ENCODE peak calls at places on chromosomes 12 and 14, in eight cellular contexts. One of them, this sample, is unnamed. For H3K4me1, the result is how much of the 10 kb centered on the place peaks cover.

GRCh38 chr14:106436310-106436905 is 910.0 kb downstream of the TMEM121 start:
- DNase-seq in adrenal gland: peak
- DNase-seq in breast epithelium: no peak
- DNase-seq in endodermal cell: peak
- DNase-seq in SK-N-SH: no peak
- DNase-seq in GM23338: peak
- DNase-seq in mucosa of descending colon: no peak
- DNase-seq in right lobe of liver: no peak
- DNase-seq in this sample: peak

GRCh38 chr12:49983892-49984291 is 11.1 kb downstream of the AQP6 start:
- DNase-seq in endodermal cell: peak
- DNase-seq in breast epithelium: no peak
- DNase-seq in right lobe of liver: no peak
- DNase-seq in adrenal gland: no peak
- DNase-seq in GM23338: no peak
- DNase-seq in mucosa of descending colon: no peak
- DNase-seq in SK-N-SH: peak
- DNase-seq in this sample: no peak

GRCh38 chr12:125683748-125684381 is 618.6 kb downstream of the AACS start:
- DNase-seq in right lobe of liver: peak
- DNase-seq in endodermal cell: peak
- DNase-seq in mucosa of descending colon: no peak
- DNase-seq in breast epithelium: no peak
- DNase-seq in adrenal gland: no peak
- DNase-seq in SK-N-SH: peak
- DNase-seq in GM23338: peak
- DNase-seq in this sample: peak

GRCh38 chr14:101097109-101097793 is 193.7 kb upstream of the RTL1 start:
- DNase-seq in mucosa of descending colon: no peak
- DNase-seq in right lobe of liver: no peak
- DNase-seq in endodermal cell: peak
- DNase-seq in adrenal gland: no peak
- DNase-seq in breast epithelium: no peak
- DNase-seq in GM23338: no peak
- DNase-seq in SK-N-SH: no peak
- DNase-seq in this sample: no peak

GRCh38 chr14:89619616-89620273 is 202.7 kb upstream of the FOXN3 start:
- DNase-seq in GM23338: no peak
- DNase-seq in breast epithelium: no peak
- DNase-seq in adrenal gland: no peak
- DNase-seq in SK-N-SH: no peak
- DNase-seq in right lobe of liver: no peak
- DNase-seq in endodermal cell: no peak
- DNase-seq in mucosa of descending colon: no peak
- DNase-seq in this sample: no peak

GRCh38 chr14:68538641-68539040 is 254.2 kb downstream of the ZFP36L1 start:
- DNase-seq in endodermal cell: no peak
- DNase-seq in SK-N-SH: no peak
- DNase-seq in mucosa of descending colon: no peak
- DNase-seq in breast epithelium: no peak
- DNase-seq in adrenal gland: no peak
- DNase-seq in GM23338: no peak
- DNase-seq in right lobe of liver: no peak
- DNase-seq in this sample: no peak

GRCh38 chr14:73741386-73741875 is 27.2 kb upstream of the PNMA1 start:
- DNase-seq in endodermal cell: peak
- DNase-seq in mucosa of descending colon: peak
- DNase-seq in SK-N-SH: peak
- DNase-seq in adrenal gland: peak
- DNase-seq in GM23338: peak
- DNase-seq in right lobe of liver: peak
- DNase-seq in breast epithelium: no peak
- DNase-seq in this sample: peak

GRCh38 chr14:48973136-48973535 is 613.0 kb downstream of the RPS29 start:
- DNase-seq in GM23338: no peak
- DNase-seq in breast epithelium: no peak
- DNase-seq in mucosa of descending colon: no peak
- DNase-seq in adrenal gland: no peak
- DNase-seq in right lobe of liver: no peak
- DNase-seq in endodermal cell: no peak
- DNase-seq in SK-N-SH: no peak
- DNase-seq in this sample: no peak

GRCh38 chr12:56581418-56582145 is 48.5 kb downstream of the BAZ2A start:
- DNase-seq in GM23338: no peak
- DNase-seq in right lobe of liver: no peak
- DNase-seq in mucosa of descending colon: no peak
- DNase-seq in SK-N-SH: no peak
- DNase-seq in adrenal gland: peak
- DNase-seq in endodermal cell: no peak
- DNase-seq in breast epithelium: no peak
- DNase-seq in this sample: no peak

GRCh38 chr14:69620981-69621380 is 9.6 kb downstream of the SUSD6 start:
- DNase-seq in mucosa of descending colon: no peak
- DNase-seq in adrenal gland: no peak
- DNase-seq in right lobe of liver: no peak
- DNase-seq in SK-N-SH: no peak
- DNase-seq in breast epithelium: no peak
- DNase-seq in endodermal cell: no peak
- DNase-seq in GM23338: no peak
- DNase-seq in this sample: no peak

GRCh38 chr14:25908707-25909106 is 689.1 kb downstream of the NOVA1 start:
- DNase-seq in endodermal cell: no peak
- DNase-seq in right lobe of liver: no peak
- DNase-seq in GM23338: no peak
- DNase-seq in mucosa of descending colon: no peak
- DNase-seq in adrenal gland: no peak
- DNase-seq in breast epithelium: no peak
- DNase-seq in SK-N-SH: no peak
- DNase-seq in this sample: no peak

GRCh38 chr12:78820946-78821345 is 43.6 kb upstream of the SYT1 start:
- DNase-seq in breast epithelium: no peak
- DNase-seq in mucosa of descending colon: no peak
- DNase-seq in right lobe of liver: no peak
- DNase-seq in GM23338: no peak
- DNase-seq in SK-N-SH: no peak
- DNase-seq in adrenal gland: no peak
- DNase-seq in endodermal cell: no peak
- DNase-seq in this sample: no peak

GRCh38 chr12:117501470-117501869 is 140.0 kb upstream of the NOS1 start:
- DNase-seq in SK-N-SH: no peak
- DNase-seq in GM23338: no peak
- DNase-seq in mucosa of descending colon: no peak
- DNase-seq in breast epithelium: no peak
- DNase-seq in endodermal cell: no peak
- DNase-seq in right lobe of liver: peak
- DNase-seq in adrenal gland: peak
- DNase-seq in this sample: peak

GRCh38 chr14:73452341-73453191 is 5.8 kb downstream of the NUMB start:
- DNase-seq in endodermal cell: no peak
- DNase-seq in right lobe of liver: no peak
- DNase-seq in mucosa of descending colon: no peak
- DNase-seq in SK-N-SH: no peak
- DNase-seq in adrenal gland: no peak
- DNase-seq in breast epithelium: no peak
- DNase-seq in GM23338: no peak
- DNase-seq in this sample: no peak

GRCh38 chr12:106345739-106346138 is 11.8 kb upstream of the POLR3B start:
- DNase-seq in SK-N-SH: peak
- DNase-seq in breast epithelium: no peak
- DNase-seq in adrenal gland: peak
- DNase-seq in right lobe of liver: no peak
- DNase-seq in mucosa of descending colon: no peak
- DNase-seq in GM23338: peak
- DNase-seq in endodermal cell: peak
- DNase-seq in this sample: no peak

GRCh38 chr14:65373671-65374039 is 38.9 kb upstream of the FUT8 start:
- DNase-seq in breast epithelium: no peak
- DNase-seq in SK-N-SH: no peak
- DNase-seq in endodermal cell: no peak
- DNase-seq in mucosa of descending colon: no peak
- DNase-seq in right lobe of liver: no peak
- DNase-seq in GM23338: no peak
- DNase-seq in adrenal gland: no peak
- DNase-seq in this sample: no peak
- TF ChIP-seq CTCF in breast epithelium: no peak
- TF ChIP-seq CTCF in SK-N-SH: no peak
- TF ChIP-seq CTCF in endodermal cell: no peak
- TF ChIP-seq CTCF in mucosa of descending colon: no peak
- TF ChIP-seq CTCF in right lobe of liver: no peak
- TF ChIP-seq CTCF in GM23338: no peak
- TF ChIP-seq CTCF in adrenal gland: no peak
- TF ChIP-seq CTCF in this sample: no peak

GRCh38 chr12:108846320-108846719 is 11.1 kb downstream of the SSH1 start:
- DNase-seq in adrenal gland: no peak
- DNase-seq in SK-N-SH: peak
- DNase-seq in right lobe of liver: no peak
- DNase-seq in GM23338: no peak
- DNase-seq in endodermal cell: no peak
- DNase-seq in mucosa of descending colon: no peak
- DNase-seq in breast epithelium: no peak
- DNase-seq in this sample: no peak
- H3K4me1 ChIP-seq in adrenal gland: under half
- H3K4me1 ChIP-seq in SK-N-SH: under half
- H3K4me1 ChIP-seq in right lobe of liver: under half
- H3K4me1 ChIP-seq in GM23338: under half
- H3K4me1 ChIP-seq in endodermal cell: under half
- H3K4me1 ChIP-seq in mucosa of descending colon: under half
- H3K4me1 ChIP-seq in breast epithelium: under half
- H3K4me1 ChIP-seq in this sample: half or more

DNA sequence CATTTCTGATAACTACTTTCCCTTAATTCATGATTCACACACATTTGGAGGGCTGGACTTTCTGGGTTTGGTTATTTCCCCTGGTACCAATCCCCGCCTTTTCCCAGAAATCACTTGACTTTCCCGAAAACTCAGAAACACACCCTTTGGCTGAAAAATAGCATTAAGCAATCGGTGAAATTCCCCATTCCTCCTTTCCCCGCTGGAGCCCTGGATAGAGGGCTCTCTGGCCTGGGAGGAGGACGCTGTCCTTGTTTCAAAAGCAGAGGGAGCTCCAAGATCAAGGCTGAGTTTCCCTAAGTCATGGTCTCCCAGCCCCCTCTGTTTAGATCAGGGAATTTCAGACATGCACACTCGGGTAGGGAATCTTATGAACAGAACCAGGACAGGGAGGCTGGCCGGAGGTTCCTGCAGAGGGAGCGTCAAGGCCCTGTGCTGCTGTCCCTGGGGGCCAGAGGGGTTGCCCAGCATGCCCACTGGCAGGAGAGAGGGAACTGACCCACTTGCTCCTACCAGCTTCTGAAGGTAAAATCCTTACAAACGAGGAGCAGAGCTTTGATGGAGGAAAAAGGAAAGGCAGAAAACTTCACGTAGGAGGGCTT is at the start of gene C1S:
- DNase-seq in adrenal gland: peak
- DNase-seq in breast epithelium: no peak
- DNase-seq in SK-N-SH: peak
- DNase-seq in mucosa of descending colon: peak
- DNase-seq in right lobe of liver: peak
- DNase-seq in GM23338: peak
- DNase-seq in endodermal cell: peak
- DNase-seq in this sample: peak
- TF ChIP-seq CTCF in adrenal gland: peak
- TF ChIP-seq CTCF in breast epithelium: peak
- TF ChIP-seq CTCF in SK-N-SH: peak
- TF ChIP-seq CTCF in mucosa of descending colon: no peak
- TF ChIP-seq CTCF in right lobe of liver: peak
- TF ChIP-seq CTCF in GM23338: peak
- TF ChIP-seq CTCF in endodermal cell: peak
- TF ChIP-seq CTCF in this sample: peak

GRCh38 chr14:37247777-37248461 is 50.2 kb downstream of the MIPOL1 start:
- DNase-seq in adrenal gland: no peak
- DNase-seq in endodermal cell: no peak
- DNase-seq in SK-N-SH: no peak
- DNase-seq in right lobe of liver: no peak
- DNase-seq in GM23338: no peak
- DNase-seq in mucosa of descending colon: no peak
- DNase-seq in breast epithelium: no peak
- DNase-seq in this sample: no peak
- H3K4me1 ChIP-seq in adrenal gland: under half
- H3K4me1 ChIP-seq in endodermal cell: under half
- H3K4me1 ChIP-seq in SK-N-SH: under half
- H3K4me1 ChIP-seq in right lobe of liver: under half
- H3K4me1 ChIP-seq in GM23338: under half
- H3K4me1 ChIP-seq in mucosa of descending colon: under half
- H3K4me1 ChIP-seq in breast epithelium: under half
- H3K4me1 ChIP-seq in this sample: under half

GRCh38 chr12:19220861-19221466 is 91.4 kb downstream of the PLEKHA5 start:
- DNase-seq in endodermal cell: no peak
- DNase-seq in adrenal gland: no peak
- DNase-seq in SK-N-SH: no peak
- DNase-seq in mucosa of descending colon: no peak
- DNase-seq in breast epithelium: no peak
- DNase-seq in GM23338: no peak
- DNase-seq in right lobe of liver: no peak
- DNase-seq in this sample: no peak
- TF ChIP-seq CTCF in endodermal cell: no peak
- TF ChIP-seq CTCF in adrenal gland: no peak
- TF ChIP-seq CTCF in SK-N-SH: no peak
- TF ChIP-seq CTCF in mucosa of descending colon: no peak
- TF ChIP-seq CTCF in breast epithelium: no peak
- TF ChIP-seq CTCF in GM23338: no peak
- TF ChIP-seq CTCF in right lobe of liver: no peak
- TF ChIP-seq CTCF in this sample: no peak

GRCh38 chr12:67355428-67356385 is 86.5 kb downstream of the CAND1 start:
- DNase-seq in GM23338: peak
- DNase-seq in breast epithelium: no peak
- DNase-seq in adrenal gland: peak
- DNase-seq in right lobe of liver: no peak
- DNase-seq in SK-N-SH: peak
- DNase-seq in endodermal cell: peak
- DNase-seq in mucosa of descending colon: no peak
- DNase-seq in this sample: no peak
- H3K4me1 ChIP-seq in GM23338: under half
- H3K4me1 ChIP-seq in breast epithelium: under half
- H3K4me1 ChIP-seq in adrenal gland: under half
- H3K4me1 ChIP-seq in right lobe of liver: under half
- H3K4me1 ChIP-seq in SK-N-SH: under half
- H3K4me1 ChIP-seq in endodermal cell: under half
- H3K4me1 ChIP-seq in mucosa of descending colon: under half
- H3K4me1 ChIP-seq in this sample: under half

GRCh38 chr14:98906123-98906995 is 365.6 kb downstream of the BCL11B start:
- DNase-seq in SK-N-SH: no peak
- DNase-seq in right lobe of liver: no peak
- DNase-seq in adrenal gland: no peak
- DNase-seq in GM23338: no peak
- DNase-seq in mucosa of descending colon: no peak
- DNase-seq in breast epithelium: peak
- DNase-seq in endodermal cell: no peak
- DNase-seq in this sample: no peak
- TF ChIP-seq CTCF in SK-N-SH: no peak
- TF ChIP-seq CTCF in right lobe of liver: no peak
- TF ChIP-seq CTCF in adrenal gland: no peak
- TF ChIP-seq CTCF in GM23338: no peak
- TF ChIP-seq CTCF in mucosa of descending colon: no peak
- TF ChIP-seq CTCF in breast epithelium: no peak
- TF ChIP-seq CTCF in endodermal cell: no peak
- TF ChIP-seq CTCF in this sample: no peak

DNA sequence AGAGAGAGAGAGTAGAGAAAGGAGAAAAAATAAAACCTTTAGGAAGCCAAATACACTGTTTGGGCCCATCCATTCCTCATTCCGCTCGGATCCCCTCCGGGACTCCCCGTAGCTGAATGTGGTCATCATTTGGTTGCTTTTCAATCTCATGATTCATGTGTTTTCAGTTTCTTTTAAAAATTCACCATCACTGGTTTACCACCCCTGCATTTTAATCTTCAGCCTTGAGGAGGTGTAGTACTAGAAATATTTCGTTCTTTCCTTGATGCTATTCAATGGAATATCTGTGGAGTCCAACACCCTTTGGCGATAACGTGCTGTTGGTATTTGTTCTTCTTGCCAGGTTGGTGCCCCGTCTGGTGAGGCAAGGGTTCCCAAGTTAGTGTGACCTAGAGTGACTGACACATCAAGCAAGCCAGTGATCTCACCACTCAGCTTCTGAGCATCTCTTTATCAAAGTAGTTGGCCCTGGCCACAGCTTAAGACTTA is 60.1 kb downstream of the PLXNC1 start:
- DNase-seq in breast epithelium: no peak
- DNase-seq in adrenal gland: peak
- DNase-seq in right lobe of liver: no peak
- DNase-seq in GM23338: no peak
- DNase-seq in mucosa of descending colon: no peak
- DNase-seq in endodermal cell: peak
- DNase-seq in SK-N-SH: no peak
- DNase-seq in this sample: no peak
- H3K4me1 ChIP-seq in breast epithelium: under half
- H3K4me1 ChIP-seq in adrenal gland: under half
- H3K4me1 ChIP-seq in right lobe of liver: under half
- H3K4me1 ChIP-seq in GM23338: under half
- H3K4me1 ChIP-seq in mucosa of descending colon: under half
- H3K4me1 ChIP-seq in endodermal cell: under half
- H3K4me1 ChIP-seq in SK-N-SH: under half
- H3K4me1 ChIP-seq in this sample: under half

This sample was measured in lower lobe of right lung.